ENCODE peak calls at places on chromosomes 11 and 22, in ten cellular contexts. H is BJ; F is fibroblast of lung; T is cardiac muscle cell; O is CD4-positive, alpha-beta T cell; Q is lung; W is pancreas; L is right lobe of liver; B is tibial nerve; Y is tibial artery. C is an unnamed sample. For H3K27me3, the result is how much of the 10 kb centered on the place peaks cover.

GRCh38 chr11:16604784-16605439 is 133.5 kb upstream of the C11orf58 start:
- DNase-seq in H (no peak), F (peak), T (peak), O (no peak), Q (peak), W (peak), L (peak), B (peak), Y (peak), C (peak)

GRCh38 chr11:100176456-100176855 is 510.6 kb upstream of the ARHGAP42 start:
- DNase-seq in H (no peak), F (no peak), T (no peak), O (no peak), Q (no peak), W (no peak), L (no peak), B (no peak), Y (no peak), C (no peak)

GRCh38 chr11:27416568-27417176 is 53.7 kb upstream of the CCDC34 start:
- DNase-seq in H (no peak), F (no peak), T (no peak), O (no peak), Q (no peak), W (no peak), L (no peak), B (no peak), Y (no peak), C (no peak)

GRCh38 chr11:11416502-11416901 is 63.5 kb upstream of the CSNK2A3 start:
- DNase-seq in H (no peak), F (peak), T (no peak), O (no peak), Q (no peak), W (no peak), L (no peak), B (no peak), Y (no peak), C (peak)

GRCh38 chr11:106159846-106160245 is 82.4 kb downstream of the AASDHPPT start:
- DNase-seq in H (no peak), F (peak), T (no peak), O (no peak), Q (no peak), W (no peak), L (no peak), B (no peak), Y (no peak), C (no peak)

GRCh38 chr11:27716850-27717249 is 16.6 kb upstream of the BDNF start:
- DNase-seq in H (no peak), F (peak), T (no peak), O (no peak), Q (no peak), W (no peak), L (no peak), B (no peak), Y (no peak), C (no peak)

GRCh38 chr11:124415356-124415923 is 9.2 kb downstream of the OR8B4 start:
- DNase-seq in H (no peak), F (peak), T (peak), O (no peak), Q (no peak), W (no peak), L (no peak), B (no peak), Y (no peak), C (no peak)

GRCh38 chr22:40237241-40237640 is 59.5 kb downstream of the TNRC6B start:
- DNase-seq in H (no peak), F (no peak), T (no peak), O (no peak), Q (no peak), W (no peak), L (no peak), B (no peak), Y (no peak), C (no peak)

GRCh38 chr11:106304274-106304673 is 226.8 kb downstream of the AASDHPPT start:
- DNase-seq in H (no peak), F (peak), T (no peak), O (no peak), Q (no peak), W (no peak), L (no peak), B (no peak), Y (no peak), C (no peak)

GRCh38 chr11:84536456-84536855 is 1090.7 kb downstream of the DLG2 start:
- DNase-seq in H (no peak), F (no peak), T (no peak), O (no peak), Q (no peak), W (no peak), L (no peak), B (no peak), Y (no peak), C (no peak)

GRCh38 chr11:84543367-84544159 is 1083.6 kb downstream of the DLG2 start:
- DNase-seq in H (no peak), F (peak), T (no peak), O (no peak), Q (no peak), W (no peak), L (no peak), B (no peak), Y (no peak), C (peak)

DNA sequence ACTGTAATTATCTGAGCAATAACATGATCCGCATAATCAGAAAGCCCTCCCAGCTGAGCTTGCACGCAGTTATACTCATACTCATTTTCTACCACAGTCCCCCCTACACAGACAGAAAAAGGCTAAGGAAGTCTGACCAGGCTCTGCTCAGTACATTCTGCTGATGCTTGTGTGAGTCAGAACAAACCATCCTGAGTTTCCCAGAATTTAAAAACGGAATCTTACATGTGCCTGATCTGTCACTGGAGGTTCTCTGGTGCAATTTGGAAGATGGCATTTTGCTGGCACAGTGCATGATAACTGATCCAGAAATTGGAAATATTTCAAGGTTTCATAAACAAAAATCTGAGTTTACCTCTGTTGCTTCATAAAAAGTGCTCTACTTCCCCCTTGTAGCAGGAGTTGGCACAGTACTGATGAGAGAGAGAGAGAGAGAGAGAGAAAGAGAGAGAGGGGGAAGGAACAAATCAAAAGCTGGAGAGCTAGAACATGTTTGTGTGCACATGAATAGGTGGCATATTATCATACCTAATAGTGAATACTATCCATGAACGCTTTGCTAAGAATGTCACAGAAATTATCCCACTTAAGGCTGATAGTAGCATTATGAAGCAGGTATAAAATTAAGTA is 1085.3 kb downstream of the DLG2 start:
- DNase-seq in H (no peak), F (peak), T (no peak), O (no peak), Q (no peak), W (no peak), L (no peak), B (no peak), Y (no peak), C (no peak)
- H3K27me3 ChIP-seq in H (under half), F (under half), T (under half), O (under half), Q (under half), W (under half), L (under half), B (under half), Y (under half), C (under half)

GRCh38 chr11:70593446-70593983 is 195.2 kb downstream of the CTTN start:
- DNase-seq in H (no peak), F (no peak), T (no peak), O (no peak), Q (no peak), W (peak), L (no peak), B (no peak), Y (no peak), C (no peak)

GRCh38 chr11:70596091-70596490 is 197.8 kb downstream of the CTTN start:
- DNase-seq in H (no peak), F (no peak), T (no peak), O (no peak), Q (no peak), W (peak), L (no peak), B (no peak), Y (no peak), C (peak)

GRCh38 chr11:70595452-70595851 is 197.1 kb downstream of the CTTN start:
- DNase-seq in H (no peak), F (peak), T (no peak), O (no peak), Q (no peak), W (peak), L (no peak), B (no peak), Y (no peak), C (peak)

GRCh38 chr11:70594031-70594430 is 195.7 kb downstream of the CTTN start:
- DNase-seq in H (no peak), F (peak), T (no peak), O (no peak), Q (no peak), W (peak), L (no peak), B (no peak), Y (no peak), C (no peak)

DNA sequence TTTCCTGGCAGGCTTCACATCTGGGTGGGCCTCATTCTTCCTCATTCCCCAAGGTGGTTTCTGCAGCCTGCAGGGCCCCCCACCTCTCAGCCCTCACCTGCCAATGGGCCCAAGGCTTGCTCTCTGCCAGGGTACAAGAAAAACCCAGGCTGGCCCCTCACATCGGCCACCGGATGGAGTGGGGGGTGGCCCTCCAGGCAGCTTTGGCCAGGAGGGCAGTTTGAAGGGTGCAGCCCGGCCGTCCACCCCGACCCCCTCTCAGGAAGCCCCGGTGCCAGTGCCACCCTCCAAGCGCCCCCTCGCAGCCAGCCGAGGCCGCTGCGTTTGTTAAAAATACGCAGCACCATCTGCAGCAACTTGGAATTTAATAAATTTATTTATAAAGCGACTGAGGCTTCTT is 196.7 kb downstream of the CTTN start:
- DNase-seq in H (no peak), F (no peak), T (no peak), O (no peak), Q (no peak), W (peak), L (no peak), B (no peak), Y (no peak), C (no peak)
- H3K27me3 ChIP-seq in H (under half), F (under half), T (under half), O (under half), Q (under half), W (under half), L (under half), B (under half), Y (under half), C (under half)

GRCh38 chr11:118017631-118018315 is 31.6 kb downstream of the IL10RA start:
- DNase-seq in H (no peak), F (no peak), T (no peak), O (no peak), Q (no peak), W (no peak), L (no peak), B (no peak), Y (no peak), C (no peak)
- H3K27me3 ChIP-seq in H (under half), F (under half), T (under half), O (under half), Q (under half), W (under half), L (under half), B (under half), Y (under half), C (under half)

DNA sequence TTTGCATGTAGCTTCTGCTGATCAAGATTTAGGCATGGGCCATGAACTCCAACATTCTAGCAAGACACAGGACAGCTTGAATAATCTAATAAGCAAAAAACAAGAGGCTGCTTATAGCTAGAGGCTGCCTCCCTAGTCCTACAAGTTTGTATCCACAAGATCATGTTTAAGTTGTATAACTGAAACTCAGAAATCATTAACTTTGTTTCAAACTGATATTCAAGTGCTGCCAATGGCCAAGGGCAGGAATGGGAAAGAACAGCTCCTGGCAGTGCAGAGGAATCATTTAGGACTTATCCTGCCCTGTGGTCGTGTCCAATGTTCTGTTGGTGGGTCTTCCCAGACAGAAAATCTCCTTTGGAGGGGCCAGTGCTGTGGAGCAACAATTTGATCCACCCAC is 209.6 kb upstream of the DDI1 start:
- DNase-seq in H (no peak), F (no peak), T (no peak), O (no peak), Q (no peak), W (no peak), L (no peak), B (no peak), Y (no peak), C (no peak)
- H3K27me3 ChIP-seq in H (under half), F (under half), T (under half), O (under half), Q (under half), W (under half), L (under half), B (under half), Y (under half), C (under half)

GRCh38 chr11:69815973-69816372 is 3.2 kb downstream of the FGF3 start:
- DNase-seq in H (no peak), F (no peak), T (no peak), O (no peak), Q (no peak), W (peak), L (no peak), B (no peak), Y (no peak), C (no peak)
- H3K27me3 ChIP-seq in H (under half), F (under half), T (half or more), O (under half), Q (under half), W (under half), L (under half), B (under half), Y (half or more), C (under half)

DNA sequence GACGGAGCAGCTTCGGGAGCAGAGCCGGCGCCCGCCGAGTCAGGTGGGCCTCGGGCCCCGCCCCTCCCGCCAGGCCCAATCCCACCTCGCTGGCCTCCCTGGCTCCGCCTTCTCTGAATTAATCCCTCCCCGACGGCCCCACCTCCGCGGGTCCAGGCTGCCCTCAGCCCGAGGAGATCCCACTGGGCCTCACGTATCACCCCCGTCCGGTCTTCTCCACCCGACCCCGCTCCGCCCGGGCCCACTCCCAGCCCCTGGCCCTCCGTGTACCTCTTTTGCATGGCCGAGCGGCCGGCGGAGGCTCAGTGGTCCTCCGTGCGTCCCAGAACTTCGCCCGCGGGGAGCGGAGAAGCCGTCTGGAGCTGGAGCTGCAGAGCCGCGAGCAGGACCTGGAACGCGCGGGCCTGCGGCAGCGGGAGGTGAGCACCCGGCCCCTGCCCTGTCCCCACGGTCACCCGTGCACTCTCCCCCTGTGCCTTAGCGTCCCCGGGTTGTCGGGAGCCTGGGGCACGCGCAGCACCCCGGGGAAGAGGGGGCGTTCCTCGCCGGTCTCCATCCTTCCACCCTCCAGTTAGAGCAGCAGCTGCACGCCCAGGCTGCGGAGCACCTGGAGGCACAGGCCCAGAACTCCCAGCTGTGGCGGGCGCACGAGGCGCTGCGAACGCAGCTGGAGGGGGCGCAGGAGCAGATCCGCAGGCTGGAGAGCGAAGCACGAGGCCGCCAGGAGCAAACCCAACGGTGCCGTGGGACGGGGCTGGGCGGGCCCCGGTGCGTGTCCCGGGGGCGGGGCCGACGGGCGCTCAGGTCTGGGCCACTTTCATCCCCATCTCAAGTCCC is 2.2 kb upstream of the CD151 start:
- DNase-seq in H (no peak), F (peak), T (peak), O (no peak), Q (peak), W (peak), L (peak), B (no peak), Y (peak), C (peak)
- H3K27me3 ChIP-seq in H (under half), F (under half), T (under half), O (under half), Q (under half), W (under half), L (under half), B (half or more), Y (half or more), C (under half)

DNA sequence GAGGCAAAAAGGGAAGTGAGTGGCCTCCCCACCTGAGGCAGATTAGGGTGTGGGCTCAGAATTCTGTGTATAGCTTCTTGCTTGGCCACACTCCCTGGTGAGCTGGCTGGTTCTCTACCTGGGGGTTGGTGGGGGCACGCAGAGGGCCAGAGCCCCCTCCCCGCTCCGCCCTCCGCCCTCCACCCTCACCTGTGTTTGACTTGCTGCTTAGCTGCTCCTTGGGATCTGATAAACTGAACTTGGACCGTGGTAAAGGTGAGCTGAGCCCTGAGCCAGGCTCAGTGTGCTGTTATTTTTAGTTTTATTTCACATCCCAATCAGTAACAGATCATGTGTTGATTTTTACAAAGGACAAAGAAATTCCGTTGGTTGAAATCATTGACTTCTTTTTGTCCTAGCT is 1.9 kb downstream of the OVOL1 start:
- DNase-seq in H (no peak), F (no peak), T (no peak), O (no peak), Q (no peak), W (no peak), L (no peak), B (no peak), Y (no peak), C (no peak)
- H3K27me3 ChIP-seq in H (under half), F (half or more), T (half or more), O (under half), Q (under half), W (under half), L (under half), B (half or more), Y (half or more), C (under half)

DNA sequence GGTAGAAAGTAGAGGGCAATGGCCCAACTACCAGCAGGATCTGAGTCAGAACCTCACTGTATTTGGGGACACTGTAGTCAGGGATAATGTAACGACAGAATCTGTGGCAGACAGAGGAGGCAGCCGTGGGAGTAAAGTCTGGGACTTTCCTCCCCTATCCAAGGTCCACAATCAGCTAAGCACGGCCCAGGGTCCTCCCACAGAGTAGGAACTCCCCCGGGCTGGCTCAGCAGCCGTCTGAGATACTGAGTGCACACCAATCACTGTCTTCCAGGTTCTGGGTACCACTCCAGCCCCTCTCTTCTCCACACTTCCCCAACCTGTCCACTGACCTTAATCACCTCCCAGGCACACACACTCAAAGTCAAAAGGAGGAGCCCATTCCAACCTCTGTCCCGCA is 3.2 kb downstream of the IGSF9B start:
- DNase-seq in H (no peak), F (no peak), T (no peak), O (no peak), Q (no peak), W (no peak), L (no peak), B (no peak), Y (no peak), C (no peak)
- H3K27me3 ChIP-seq in H (under half), F (under half), T (half or more), O (under half), Q (under half), W (under half), L (under half), B (half or more), Y (under half), C (under half)

DNA sequence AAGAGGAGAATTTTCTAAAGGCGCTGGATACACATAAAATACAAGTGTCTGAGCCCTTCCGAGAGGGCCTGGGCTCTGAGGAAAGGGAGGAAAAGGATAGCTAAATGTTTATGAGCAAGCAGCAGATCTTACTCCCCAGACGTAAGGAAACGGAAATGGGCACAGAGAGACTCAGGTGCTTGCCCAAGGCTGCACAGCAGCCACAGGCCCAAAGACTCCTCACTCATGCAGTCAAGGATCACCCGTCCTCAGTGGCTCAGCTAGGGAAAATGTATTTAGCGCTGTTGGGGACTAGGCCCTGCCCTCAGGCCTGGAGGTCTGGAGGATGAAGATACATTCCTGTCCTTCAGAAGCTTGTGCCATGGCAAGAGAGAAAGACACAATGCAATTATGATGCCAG is 107.2 kb upstream of the SYT13 start:
- DNase-seq in H (no peak), F (no peak), T (no peak), O (no peak), Q (no peak), W (no peak), L (no peak), B (no peak), Y (no peak), C (no peak)
- H3K27me3 ChIP-seq in H (under half), F (under half), T (under half), O (under half), Q (under half), W (under half), L (under half), B (under half), Y (under half), C (half or more)